ENCODE peak calls at places on chromosomes 3 and 15, in eight cellular contexts. S, Y, F, I, C, K, D and H are unnamed samples.

GRCh38 chr3:34361921-34362320 is 563.5 kb downstream of the PDCD6IP start:
- DNase-seq in S (no peak), Y (no peak), F (no peak), I (no peak), C (no peak), K (no peak), D (no peak), H (no peak)

GRCh38 chr3:30282052-30282708 is 324.2 kb upstream of the TGFBR2 start:
- DNase-seq in S (no peak), Y (no peak), F (peak; percentile 93), I (no peak), C (no peak), K (no peak), D (no peak), H (no peak)

GRCh38 chr3:43074901-43075689 is 30.8 kb downstream of the POMGNT2 start:
- DNase-seq in S (no peak), Y (no peak), F (no peak), I (no peak), C (no peak), K (no peak), D (no peak), H (no peak)

GRCh38 chr15:91559066-91559465 is 294.4 kb upstream of the SLCO3A1 start:
- DNase-seq in S (no peak), Y (no peak), F (no peak), I (no peak), C (no peak), K (no peak), D (no peak), H (no peak)

GRCh38 chr3:155664922-155665695 is 79.8 kb downstream of the PLCH1 start:
- DNase-seq in S (peak; percentile 50), Y (peak; percentile 86), F (peak; percentile 85), I (no peak), C (no peak), K (no peak), D (peak; percentile 75), H (peak; percentile 79)

GRCh38 chr3:12679468-12679867 is 15.6 kb upstream of the RAF1 start:
- DNase-seq in S (no peak), Y (no peak), F (peak; percentile 79), I (no peak), C (no peak), K (no peak), D (no peak), H (no peak)

GRCh38 chr3:50447290-50447840 is 56.1 kb downstream of the CACNA2D2 start:
- DNase-seq in S (no peak), Y (peak; percentile 10), F (no peak), I (no peak), C (no peak), K (no peak), D (no peak), H (no peak)

GRCh38 chr3:162632672-162633071 is 1136.1 kb downstream of the OTOL1 start:
- DNase-seq in S (no peak), Y (no peak), F (peak; percentile 56), I (no peak), C (no peak), K (no peak), D (no peak), H (no peak)

GRCh38 chr3:127410678-127411077 is 122.8 kb upstream of the PRR20G start:
- DNase-seq in S (no peak), Y (no peak), F (no peak), I (no peak), C (peak; percentile 63), K (no peak), D (no peak), H (peak; percentile 16)

GRCh38 chr3:181230258-181230657 is 240.7 kb upstream of the DNAJC19 start:
- DNase-seq in S (no peak), Y (no peak), F (no peak), I (no peak), C (no peak), K (no peak), D (no peak), H (no peak)

GRCh38 chr3:100400424-100400781 is 486 bp downstream of the TOMM70 start:
- DNase-seq in S (peak; percentile 34), Y (peak; percentile 34), F (no peak), I (peak; percentile 41), C (no peak), K (peak; percentile 23), D (no peak), H (no peak)

GRCh38 chr3:64422192-64422591 is 196.9 kb upstream of the PRICKLE2 start:
- DNase-seq in S (no peak), Y (no peak), F (peak; percentile 58), I (no peak), C (no peak), K (no peak), D (no peak), H (no peak)

GRCh38 chr3:13828501-13828900 is 51.4 kb downstream of the WNT7A start:
- DNase-seq in S (no peak), Y (no peak), F (no peak), I (no peak), C (peak; percentile 31), K (no peak), D (no peak), H (no peak)
- H3K27ac ChIP-seq in S (no peak overlapping the region), Y (no peak overlapping the region), F (no peak overlapping the region), I (no peak overlapping the region), C (no peak overlapping the region), K (no peak overlapping the region), D (no peak overlapping the region), H (no peak overlapping the region)

GRCh38 chr3:143604402-143604801 is 243.9 kb downstream of the SLC9A9 start:
- DNase-seq in S (no peak), Y (no peak), F (no peak), I (no peak), C (no peak), K (no peak), D (no peak), H (no peak)

GRCh38 chr3:143608966-143609365 is 239.3 kb downstream of the SLC9A9 start:
- DNase-seq in S (no peak), Y (no peak), F (peak; percentile 96), I (no peak), C (no peak), K (no peak), D (no peak), H (no peak)

GRCh38 chr3:143604849-143605660 is 243.2 kb downstream of the SLC9A9 start:
- DNase-seq in S (no peak), Y (no peak), F (no peak), I (no peak), C (no peak), K (no peak), D (no peak), H (no peak)

GRCh38 chr3:143603774-143604173 is 244.5 kb downstream of the SLC9A9 start:
- DNase-seq in S (no peak), Y (no peak), F (no peak), I (no peak), C (no peak), K (no peak), D (no peak), H (no peak)

DNA sequence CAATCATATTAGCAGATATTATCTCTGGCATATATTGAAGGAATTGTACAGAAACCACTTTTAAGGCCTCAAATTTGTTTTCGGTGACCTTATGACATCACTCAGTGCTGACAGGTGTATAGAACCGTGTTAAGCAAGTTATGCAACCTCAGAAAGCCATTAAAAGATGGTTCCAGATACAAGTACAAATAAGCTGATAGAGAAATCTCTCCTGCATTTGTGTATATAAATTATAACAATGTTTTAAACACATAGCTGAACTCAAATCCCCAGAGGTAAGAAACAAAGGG is 242.7 kb downstream of the SLC9A9 start:
- DNase-seq in S (no peak), Y (no peak), F (no peak), I (no peak), C (no peak), K (no peak), D (no peak), H (no peak)
- H3K27ac ChIP-seq in S (no peak overlapping the region), Y (no peak overlapping the region), F (no peak overlapping the region), I (no peak overlapping the region), C (no peak overlapping the region), K (no peak overlapping the region), D (no peak overlapping the region), H (no peak overlapping the region)

DNA sequence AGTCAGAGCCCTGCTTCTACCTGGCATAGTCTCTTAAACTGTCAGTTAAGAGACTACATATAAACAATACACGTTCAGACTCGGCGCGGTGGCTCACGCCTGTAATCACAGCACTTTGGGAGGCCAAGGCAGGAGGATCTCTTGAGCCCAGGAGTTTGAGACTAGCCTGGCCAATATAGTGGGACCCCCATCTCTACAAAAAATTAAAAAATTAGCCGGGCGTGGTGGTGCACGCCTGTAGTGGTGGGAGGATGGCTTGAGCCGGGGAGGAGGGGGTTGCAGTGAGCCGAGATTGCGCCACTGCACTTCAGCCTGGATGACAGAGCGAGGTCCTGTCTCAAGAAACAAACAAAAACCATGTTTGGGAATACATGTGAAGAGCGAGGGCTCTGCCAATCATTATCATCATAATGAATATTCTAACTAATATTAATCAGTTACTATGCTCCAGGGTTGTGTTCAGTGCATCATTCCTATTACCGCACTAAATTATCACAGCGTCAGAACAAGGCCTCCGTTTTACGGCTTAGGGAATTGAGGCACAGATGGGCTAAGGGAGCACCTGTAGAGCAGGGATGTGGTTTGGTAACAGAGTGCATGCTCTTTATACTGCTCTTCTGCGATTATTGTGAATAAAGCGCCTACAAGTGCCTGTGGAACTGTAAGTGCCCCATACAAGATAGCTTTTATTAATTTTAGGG is 844 bp upstream of the UQCC5 start:
- DNase-seq in S (peak; percentile 28), Y (no peak), F (no peak), I (no peak), C (peak; percentile 56), K (no peak), D (no peak), H (no peak)
- H3K27ac ChIP-seq in S (peak overlapping the region; percentile 94), Y (no peak overlapping the region), F (no peak overlapping the region), I (no peak overlapping the region), C (peak overlapping the region; percentile 91), K (no peak overlapping the region), D (peak overlapping the region; percentile 94), H (peak overlapping the region; percentile 83)

GRCh38 chr3:40803311-40803710 is 278.6 kb downstream of the ZNF621 start:
- DNase-seq in S (no peak), Y (no peak), F (no peak), I (no peak), C (no peak), K (no peak), D (no peak), H (no peak)

GRCh38 chr3:40805456-40805855 is 280.7 kb downstream of the ZNF621 start:
- DNase-seq in S (no peak), Y (no peak), F (no peak), I (no peak), C (no peak), K (no peak), D (no peak), H (no peak)

GRCh38 chr3:40801276-40801675 is 276.5 kb downstream of the ZNF621 start:
- DNase-seq in S (no peak), Y (no peak), F (no peak), I (no peak), C (no peak), K (no peak), D (no peak), H (no peak)

GRCh38 chr3:40800343-40800742 is 275.6 kb downstream of the ZNF621 start:
- DNase-seq in S (peak; percentile 64), Y (peak; percentile 6), F (peak; percentile 91), I (no peak), C (no peak), K (no peak), D (peak; percentile 76), H (peak; percentile 75)
- H3K27ac ChIP-seq in S (no peak overlapping the region), Y (peak overlapping the region; percentile 1), F (peak overlapping the region; percentile 49), I (peak overlapping the region; percentile 10), C (no peak overlapping the region), K (no peak overlapping the region), D (peak overlapping the region; percentile 87), H (no peak overlapping the region)